ENCODE peak calls at places on chromosomes 5 and 9, in four cellular contexts. C is neuronal stem cell, R is right atrium auricular region, D is iPS DF 6.9. L is an unnamed sample.

GRCh38 chr5:137666109-137666850 is 69.6 kb downstream of the KLHL3 start:
- DNase-seq in C (no peak), R (peak), D (no peak), L (no peak)

GRCh38 chr9:4575997-4576396 is 85.7 kb downstream of the SLC1A1 start:
- DNase-seq in C (no peak), R (no peak), D (no peak), L (no peak)

GRCh38 chr9:92759446-92759845 is 5.2 kb downstream of the BICD2 start:
- DNase-seq in C (no peak), R (no peak), D (no peak), L (no peak)

GRCh38 chr9:35510366-35510744 is 20.4 kb downstream of the RUSC2 start:
- DNase-seq in C (no peak), R (no peak), D (no peak), L (no peak)

GRCh38 chr5:43078956-43079355 is 38.8 kb upstream of the ANXA2R start:
- DNase-seq in C (no peak), R (no peak), D (no peak), L (no peak)

GRCh38 chr5:1860949-1861348 is 21.8 kb downstream of the IRX4 start:
- DNase-seq in C (no peak), R (no peak), D (no peak), L (no peak)

GRCh38 chr5:29148581-29148980 is 2044.9 kb upstream of the CDH6 start:
- DNase-seq in C (no peak), R (no peak), D (no peak), L (no peak)

GRCh38 chr5:148791696-148792095 is 34.7 kb upstream of the ADRB2 start:
- DNase-seq in C (no peak), R (no peak), D (no peak), L (no peak)

GRCh38 chr9:34996905-34997279 is 7.3 kb downstream of the DNAJB5 start:
- DNase-seq in C (no peak), R (peak), D (no peak), L (no peak)

GRCh38 chr5:174727794-174728662 is 3.6 kb downstream of the MSX2 start:
- DNase-seq in C (no peak), R (no peak), D (no peak), L (no peak)

GRCh38 chr5:56838409-56839039 is 23.2 kb downstream of the MAP3K1 start:
- DNase-seq in C (peak), R (no peak), D (no peak), L (no peak)

GRCh38 chr9:88488166-88488565 is 46.8 kb upstream of the NXNL2 start:
- DNase-seq in C (no peak), R (no peak), D (no peak), L (no peak)

GRCh38 chr5:144864113-144864512 is 693.4 kb downstream of the KCTD16 start:
- DNase-seq in C (no peak), R (no peak), D (no peak), L (no peak)

GRCh38 chr9:137278061-137278912 is 761 bp downstream of the TOR4A start:
- DNase-seq in C (no peak), R (no peak), D (no peak), L (no peak)

GRCh38 chr5:159782197-159782994 is 133.9 kb upstream of the ADRA1B start:
- DNase-seq in C (no peak), R (no peak), D (no peak), L (no peak)

DNA sequence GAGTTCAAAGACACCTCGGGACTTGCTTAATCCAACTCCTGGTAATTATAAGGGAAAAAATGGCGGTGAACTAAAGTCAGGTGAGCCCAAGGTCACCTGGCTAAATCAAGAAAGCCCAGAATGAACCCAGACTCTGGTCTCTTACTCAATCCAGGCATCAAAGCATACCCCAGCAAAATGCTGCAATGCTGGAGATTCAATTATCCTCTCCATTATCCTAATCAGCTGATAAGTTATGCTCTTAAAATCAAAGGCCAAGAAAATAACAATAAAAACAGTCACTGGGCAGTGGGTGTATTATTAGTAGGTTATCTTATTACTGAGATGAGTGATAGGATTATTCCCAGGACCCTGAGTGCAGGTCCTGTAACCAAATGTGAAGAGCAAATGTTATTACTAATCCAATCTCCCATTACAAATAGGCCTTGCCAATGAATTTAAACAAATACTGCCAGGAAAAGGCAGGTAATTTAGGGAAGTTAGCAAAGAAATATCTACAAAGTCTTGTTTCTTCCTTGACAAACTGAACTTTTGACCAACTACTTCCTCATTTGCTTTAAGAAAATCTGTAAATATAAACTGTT is 103.4 kb downstream of the MED27 start:
- DNase-seq in C (no peak), R (no peak), D (no peak), L (no peak)
- H3K27ac ChIP-seq in C (no peak), R (no peak), D (no peak), L (no peak)

DNA sequence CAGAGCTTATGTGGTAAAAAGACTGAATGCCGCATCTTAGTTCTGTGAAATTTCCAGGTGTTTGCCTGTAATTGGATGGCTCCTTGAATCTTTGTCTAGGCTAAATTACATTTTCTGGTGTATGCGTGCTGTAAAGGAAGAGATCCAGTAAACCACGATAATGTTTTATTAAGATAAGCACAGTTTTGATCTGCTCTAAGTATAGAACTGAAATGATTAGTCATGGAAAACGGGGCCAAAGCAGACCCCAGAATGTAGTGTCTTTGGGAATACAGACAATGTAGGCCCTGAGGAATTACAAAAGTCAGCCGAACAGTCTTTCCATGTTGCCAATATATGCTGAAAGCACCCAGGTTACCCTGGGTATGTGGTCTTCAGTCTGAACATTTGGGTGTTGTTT is 257.3 kb downstream of the FANCC start:
- DNase-seq in C (no peak), R (no peak), D (no peak), L (no peak)
- H3K27ac ChIP-seq in C (no peak), R (peak), D (no peak), L (no peak)

DNA sequence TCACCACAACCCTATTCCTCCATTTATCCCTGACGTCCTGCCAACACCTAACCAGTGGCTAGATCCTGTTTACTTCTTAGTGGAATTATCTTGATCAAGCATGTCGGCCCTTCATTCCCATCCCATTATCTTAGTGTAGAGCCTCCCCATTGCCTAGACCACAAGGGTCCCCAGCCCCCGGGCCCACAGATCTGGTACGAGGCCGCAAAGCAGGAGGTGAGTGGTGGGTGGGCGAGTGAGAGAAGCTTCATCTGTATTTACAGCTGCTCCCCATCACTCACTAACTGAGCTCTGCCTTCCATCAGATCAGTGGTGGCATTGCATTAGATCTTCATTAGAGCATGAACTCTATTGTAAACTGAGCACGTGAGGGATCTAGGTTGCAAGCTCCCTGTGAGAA is 182.7 kb downstream of the TSSK1B start:
- DNase-seq in C (no peak), R (no peak), D (no peak), L (no peak)
- H3K27ac ChIP-seq in C (no peak), R (no peak), D (no peak), L (no peak)

GRCh38 chr9:131657456-131657855 is 82.4 kb downstream of the RAPGEF1 start:
- DNase-seq in C (no peak), R (no peak), D (no peak), L (no peak)
- H3K27ac ChIP-seq in C (no peak), R (no peak), D (no peak), L (no peak)

GRCh38 chr5:126448720-126449119 is 25.5 kb downstream of the GRAMD2B start:
- DNase-seq in C (no peak), R (no peak), D (no peak), L (no peak)
- H3K27ac ChIP-seq in C (no peak), R (no peak), D (no peak), L (no peak)

GRCh38 chr5:170168002-170168401 is 62.3 kb downstream of the FOXI1 start:
- DNase-seq in C (no peak), R (no peak), D (no peak), L (no peak)
- H3K27ac ChIP-seq in C (no peak), R (no peak), D (no peak), L (no peak)

GRCh38 chr5:150589791-150590601 is 50.5 kb upstream of the SYNPO start:
- DNase-seq in C (no peak), R (peak), D (no peak), L (no peak)

GRCh38 chr5:150588495-150588890 is 52.0 kb upstream of the SYNPO start:
- DNase-seq in C (no peak), R (no peak), D (no peak), L (no peak)

GRCh38 chr5:150593996-150594395 is 46.5 kb upstream of the SYNPO start:
- DNase-seq in C (no peak), R (no peak), D (no peak), L (no peak)

GRCh38 chr5:150593593-150593992 is 46.9 kb upstream of the SYNPO start:
- DNase-seq in C (no peak), R (peak), D (no peak), L (no peak)

DNA sequence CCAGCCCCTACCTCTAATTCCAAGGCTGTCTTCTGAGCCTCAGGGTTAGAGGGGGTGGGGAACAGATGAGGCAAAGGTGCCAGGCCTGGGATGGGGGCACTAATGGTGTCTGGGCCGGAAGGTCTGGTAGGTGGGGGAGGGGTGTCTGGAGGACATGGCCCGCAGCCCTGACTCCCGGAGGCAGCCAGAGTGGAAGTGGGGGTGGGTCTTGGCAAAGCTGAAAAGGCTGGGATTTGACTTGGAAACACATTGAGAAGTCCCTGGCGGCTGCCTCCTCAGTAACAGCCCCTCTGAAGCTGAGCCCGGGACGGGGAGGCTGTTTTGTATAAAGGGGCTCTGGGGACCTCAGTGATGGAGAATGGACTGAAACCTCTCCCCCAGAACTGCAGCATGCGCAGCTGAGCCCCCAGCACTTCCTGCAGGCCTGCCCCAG is 49.5 kb upstream of the SYNPO start:
- DNase-seq in C (peak), R (no peak), D (no peak), L (no peak)
- H3K27ac ChIP-seq in C (no peak), R (peak), D (no peak), L (no peak)

DNA sequence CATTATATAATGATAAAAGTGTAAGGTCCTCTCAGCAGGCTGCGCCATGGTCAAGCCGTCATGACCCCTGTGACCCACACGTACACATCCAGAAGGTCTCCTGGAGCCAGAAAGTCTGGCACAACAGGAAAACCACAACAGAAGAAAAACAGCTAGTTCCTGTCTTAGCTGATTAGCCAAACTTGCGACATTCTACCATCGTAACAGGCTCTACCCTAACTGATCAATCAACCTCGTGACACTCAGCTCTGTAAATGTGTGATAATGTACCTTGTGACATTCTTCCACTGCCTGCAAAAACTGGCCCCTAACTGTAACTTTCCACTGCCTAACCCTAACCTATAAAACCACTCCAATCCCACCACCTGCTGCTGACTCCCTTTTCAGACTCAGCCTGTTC is 316.4 kb upstream of the TUSC1 start:
- DNase-seq in C (no peak), R (no peak), D (no peak), L (no peak)
- H3K27ac ChIP-seq in C (no peak), R (no peak), D (no peak), L (no peak)

L was measured in SK-N-MC.